ENCODE peak calls at places on chromosome 12, in six cellular contexts. A is GM12878, L is K562, N is SK-N-SH, O is HepG2, M is H1. P is an unnamed sample.

GRCh38 chr12:56128669-56129209 is 672 bp downstream of the ESYT1 start:
- DNase-seq in A (no peak), L (peak), N (peak), O (no peak), M (no peak), P (peak)

GRCh38 chr12:19561411-19561961 is 122.2 kb downstream of the AEBP2 start:
- DNase-seq in A (no peak), L (no peak), N (no peak), O (no peak), M (no peak), P (no peak)

GRCh38 chr12:49332891-49333371 is 4.1 kb downstream of the C1QL4 start:
- DNase-seq in A (no peak), L (no peak), N (peak), O (no peak), M (no peak), P (no peak)

GRCh38 chr12:112303799-112304198 is 78.4 kb downstream of the HECTD4 start:
- DNase-seq in A (no peak), L (no peak), N (no peak), O (no peak), M (no peak), P (no peak)

GRCh38 chr12:124592050-124592449 is 24.6 kb upstream of the NCOR2 start:
- DNase-seq in A (no peak), L (no peak), N (no peak), O (no peak), M (no peak), P (no peak)

GRCh38 chr12:61781021-61781581 is 479.1 kb upstream of the USP15 start:
- DNase-seq in A (no peak), L (no peak), N (no peak), O (no peak), M (no peak), P (no peak)

GRCh38 chr12:77995436-77996167 is 164.9 kb downstream of the NAV3 start:
- DNase-seq in A (peak), L (no peak), N (no peak), O (no peak), M (no peak), P (no peak)

GRCh38 chr12:98998697-98999299 is 353.7 kb downstream of the APAF1 start:
- DNase-seq in A (no peak), L (peak), N (peak), O (peak), M (no peak), P (no peak)

GRCh38 chr12:47935196-47935595 is 28.2 kb upstream of the TMEM106C start:
- DNase-seq in A (no peak), L (no peak), N (peak), O (peak), M (no peak), P (no peak)

GRCh38 chr12:10636611-10637010 is 23.2 kb upstream of the MAGOHB start:
- DNase-seq in A (no peak), L (no peak), N (no peak), O (no peak), M (no peak), P (no peak)

GRCh38 chr12:61750604-61751003 is 509.6 kb upstream of the USP15 start:
- DNase-seq in A (no peak), L (no peak), N (no peak), O (no peak), M (no peak), P (no peak)

GRCh38 chr12:74957231-74957630 is 252.4 kb downstream of the KCNC2 start:
- DNase-seq in A (no peak), L (no peak), N (no peak), O (no peak), M (no peak), P (no peak)

GRCh38 chr12:96308881-96309280 is 91.4 kb downstream of the CDK17 start:
- DNase-seq in A (no peak), L (no peak), N (no peak), O (no peak), M (no peak), P (no peak)

GRCh38 chr12:99093166-99093565 is 448.1 kb downstream of the APAF1 start:
- DNase-seq in A (no peak), L (no peak), N (no peak), O (no peak), M (no peak), P (no peak)

GRCh38 chr12:57248934-57249742 is 1.8 kb downstream of the STAC3 start:
- DNase-seq in A (no peak), L (peak), N (no peak), O (no peak), M (no peak), P (peak)

GRCh38 chr12:96064266-96064665 is 28.9 kb upstream of the LTA4H start:
- DNase-seq in A (no peak), L (no peak), N (no peak), O (no peak), M (no peak), P (no peak)

GRCh38 chr12:51887476-51888315 is at the start of gene ANKRD33:
- DNase-seq in A (no peak), L (peak), N (peak), O (no peak), M (peak), P (no peak)

GRCh38 chr12:109192358-109192757 is 76.0 kb downstream of the ACACB start:
- DNase-seq in A (no peak), L (no peak), N (no peak), O (no peak), M (no peak), P (no peak)

GRCh38 chr12:127416796-127417195 is 850.2 kb upstream of the TMEM132C start:
- DNase-seq in A (no peak), L (no peak), N (no peak), O (no peak), M (no peak), P (no peak)

GRCh38 chr12:45216297-45216982 is 545 bp downstream of the ANO6 start:
- DNase-seq in A (no peak), L (peak), N (peak), O (peak), M (peak), P (no peak)

GRCh38 chr12:127570793-127571360 is 696.1 kb upstream of the TMEM132C start:
- DNase-seq in A (no peak), L (no peak), N (no peak), O (no peak), M (no peak), P (no peak)

GRCh38 chr12:75814856-75815754 is 216.5 kb downstream of the PHLDA1 start:
- DNase-seq in A (no peak), L (no peak), N (peak), O (no peak), M (no peak), P (no peak)

GRCh38 chr12:42023733-42024494 is 120.8 kb downstream of the GXYLT1 start:
- DNase-seq in A (peak), L (peak), N (peak), O (peak), M (peak), P (peak)

GRCh38 chr12:104360988-104361707 is 57.6 kb downstream of the EID3 start:
- DNase-seq in A (no peak), L (peak), N (no peak), O (no peak), M (no peak), P (no peak)

GRCh38 chr12:913919-914718 is 35.4 kb downstream of the RAD52 start:
- DNase-seq in A (no peak), L (no peak), N (no peak), O (no peak), M (no peak), P (peak)

GRCh38 chr12:20453756-20454310 is 85.5 kb downstream of the PDE3A start:
- DNase-seq in A (no peak), L (no peak), N (no peak), O (no peak), M (no peak), P (no peak)

GRCh38 chr12:32400866-32401265 is 1.5 kb downstream of the FGD4 start:
- DNase-seq in A (no peak), L (no peak), N (no peak), O (no peak), M (no peak), P (no peak)

GRCh38 chr12:109358154-109358869 is 10.6 kb downstream of the MYO1H start:
- DNase-seq in A (peak), L (no peak), N (peak), O (no peak), M (no peak), P (no peak)

DNA sequence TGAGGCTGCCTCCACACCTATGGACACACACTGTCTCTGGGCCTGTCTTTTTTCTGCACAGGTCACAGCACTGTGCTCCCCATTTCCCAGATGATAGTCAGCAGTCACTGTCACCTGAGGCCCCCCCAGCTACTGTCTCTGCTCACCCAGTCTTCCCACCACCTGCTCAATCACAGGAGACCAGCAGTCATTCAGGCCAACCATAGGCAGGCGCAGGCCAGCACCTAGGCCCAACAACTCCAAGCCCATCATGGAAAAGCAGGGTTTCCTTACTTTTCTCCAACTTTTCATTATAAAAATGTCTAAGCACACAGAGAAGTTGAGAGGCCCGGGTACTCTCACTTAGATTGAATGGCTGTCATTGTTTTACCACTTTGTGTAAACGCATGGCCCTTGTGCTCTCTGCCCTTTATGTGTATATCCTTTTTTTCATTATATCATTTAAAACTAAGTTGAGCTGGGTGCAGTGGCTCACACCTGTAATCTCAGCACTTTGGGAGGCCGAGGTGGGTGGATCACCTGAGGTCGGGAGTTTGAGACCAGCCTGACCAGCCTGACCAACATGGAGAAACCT is 7.1 kb downstream of the PXN start:
- DNase-seq in A (no peak), L (no peak), N (no peak), O (peak), M (no peak), P (no peak)
- H3K4me3 ChIP-seq in A (no peak), L (no peak), N (no peak), O (peak), M (no peak), P (no peak)

DNA sequence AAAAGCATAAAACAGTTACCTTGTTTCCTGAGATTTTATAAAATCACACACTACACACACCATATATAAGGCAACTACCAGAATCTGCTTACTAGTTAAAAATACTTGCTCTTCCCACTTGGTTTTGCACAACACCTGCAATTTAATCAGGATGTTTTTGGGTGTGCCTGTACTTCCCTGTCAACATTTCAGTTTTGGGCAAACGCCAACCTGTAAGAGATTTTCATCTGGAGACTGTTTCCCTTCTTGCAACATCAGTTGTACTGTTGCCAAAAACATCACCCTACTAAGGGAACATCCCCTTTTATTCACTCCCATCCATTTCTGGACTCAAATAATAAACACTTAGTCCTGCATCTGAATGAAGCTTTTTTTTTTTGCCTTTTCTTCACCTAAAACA is 172.3 kb downstream of the DUSP6 start:
- DNase-seq in A (no peak), L (no peak), N (peak), O (no peak), M (no peak), P (peak)
- TF ChIP-seq GABPA in A (no peak), L (peak), N (no peak), O (no peak), M (no peak), P (no peak)

GRCh38 chr12:67943295-67943892 is 45.9 kb upstream of the IFNG-AS1 start:
- DNase-seq in A (peak), L (peak), N (peak), O (peak), M (peak), P (peak)

GRCh38 chr12:67939611-67940010 is 49.6 kb upstream of the IFNG-AS1 start:
- DNase-seq in A (no peak), L (no peak), N (no peak), O (no peak), M (no peak), P (no peak)

GRCh38 chr12:67942704-67943103 is 46.5 kb upstream of the IFNG-AS1 start:
- DNase-seq in A (no peak), L (no peak), N (no peak), O (no peak), M (no peak), P (no peak)

GRCh38 chr12:67937822-67938221 is 51.4 kb upstream of the IFNG-AS1 start:
- DNase-seq in A (no peak), L (no peak), N (no peak), O (no peak), M (no peak), P (no peak)

DNA sequence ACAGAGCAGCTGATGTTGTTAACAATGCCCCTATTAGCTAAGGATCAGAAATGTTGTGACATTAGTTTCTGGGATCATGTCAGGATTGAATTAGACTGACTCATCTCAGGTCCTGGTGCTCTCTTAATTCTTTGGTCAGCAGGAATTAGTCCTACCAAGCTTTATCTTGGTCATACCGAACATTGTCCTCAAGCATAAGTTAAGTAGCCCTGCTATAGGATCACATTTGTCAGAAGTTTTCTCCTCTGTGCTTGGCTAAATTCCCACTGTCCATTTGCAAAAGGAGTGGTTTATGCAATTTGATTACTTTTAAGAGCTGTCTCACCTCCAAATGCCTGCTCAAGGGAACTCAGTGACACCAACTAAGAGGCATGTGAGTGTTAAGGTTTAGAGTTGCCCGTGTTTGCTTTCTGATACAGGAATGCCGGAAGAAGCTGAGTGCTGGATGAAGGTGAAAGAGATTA is 48.4 kb upstream of the IFNG-AS1 start:
- DNase-seq in A (no peak), L (no peak), N (no peak), O (peak), M (no peak), P (no peak)
- H3K4me3 ChIP-seq in A (no peak), L (no peak), N (no peak), O (no peak), M (no peak), P (no peak)

GRCh38 chr12:106220561-106220960 is 27.3 kb downstream of the CKAP4 start:
- DNase-seq in A (no peak), L (no peak), N (no peak), O (no peak), M (no peak), P (no peak)

GRCh38 chr12:106226884-106227640 is 20.8 kb downstream of the CKAP4 start:
- DNase-seq in A (no peak), L (peak), N (peak), O (peak), M (no peak), P (peak)

GRCh38 chr12:106227641-106228319 is 20.0 kb downstream of the CKAP4 start:
- DNase-seq in A (no peak), L (no peak), N (no peak), O (peak), M (no peak), P (peak)

GRCh38 chr12:106224392-106224706 is 23.5 kb downstream of the CKAP4 start:
- DNase-seq in A (no peak), L (no peak), N (no peak), O (no peak), M (no peak), P (no peak)

DNA sequence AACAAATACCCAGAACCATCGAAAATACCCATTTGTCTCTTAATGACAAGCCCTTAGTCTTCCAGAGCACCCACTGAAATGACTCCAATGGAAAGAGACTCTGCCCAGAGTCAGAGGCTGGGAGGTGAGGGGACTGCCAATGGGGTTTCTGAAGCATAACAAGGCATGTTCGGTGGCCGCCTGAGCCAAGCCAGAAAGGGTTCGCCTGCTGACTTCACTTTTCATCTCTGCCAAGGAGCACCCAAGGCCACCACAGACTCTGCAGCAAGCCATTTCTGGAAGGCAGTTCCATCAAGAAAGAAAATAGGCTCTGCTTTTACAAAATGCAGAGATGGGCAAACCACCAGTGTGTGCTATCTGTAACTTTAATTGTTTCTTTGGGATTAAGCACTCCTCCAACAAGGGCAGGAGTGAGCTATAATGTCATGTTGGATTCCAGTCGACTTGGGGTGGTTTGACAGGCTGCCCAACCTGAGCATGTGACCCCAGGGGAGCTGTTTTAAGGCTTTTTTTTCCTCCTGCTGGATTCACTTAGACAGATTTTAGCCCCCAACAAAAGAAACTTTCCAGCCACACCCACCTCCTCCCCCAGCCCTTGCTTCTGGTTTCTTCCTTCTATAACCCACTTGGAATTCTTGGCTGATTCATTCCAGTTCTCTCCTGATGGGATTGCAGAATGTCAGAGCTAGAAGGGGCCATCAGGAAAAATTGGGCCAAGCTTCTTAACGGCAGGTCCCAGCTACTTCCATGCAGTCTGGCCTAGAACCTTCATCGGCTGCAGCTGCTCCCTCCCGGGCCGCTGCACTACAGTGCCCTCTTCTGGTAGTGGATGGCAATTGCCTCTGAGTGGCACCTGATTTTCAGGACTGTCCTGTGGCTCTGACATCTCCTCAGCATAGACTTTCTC is 24.1 kb downstream of the CKAP4 start:
- DNase-seq in A (no peak), L (peak), N (peak), O (peak), M (peak), P (no peak)
- TF ChIP-seq GABPA in A (no peak), L (no peak), N (no peak), O (no peak), M (no peak), P (no peak)

GRCh38 chr12:114836609-114837008 is 152.6 kb upstream of the TBX3 start:
- DNase-seq in A (no peak), L (no peak), N (no peak), O (no peak), M (no peak), P (no peak)

GRCh38 chr12:114838480-114838879 is 154.5 kb upstream of the TBX3 start:
- DNase-seq in A (no peak), L (no peak), N (no peak), O (no peak), M (no peak), P (no peak)

GRCh38 chr12:114829833-114830232 is 145.9 kb upstream of the TBX3 start:
- DNase-seq in A (no peak), L (no peak), N (no peak), O (peak), M (no peak), P (no peak)

GRCh38 chr12:114835031-114835430 is 151.1 kb upstream of the TBX3 start:
- DNase-seq in A (no peak), L (no peak), N (no peak), O (no peak), M (no peak), P (no peak)

GRCh38 chr12:114834621-114835020 is 150.6 kb upstream of the TBX3 start:
- DNase-seq in A (no peak), L (no peak), N (no peak), O (no peak), M (no peak), P (no peak)
- H3K4me3 ChIP-seq in A (no peak), L (no peak), N (no peak), O (no peak), M (no peak), P (no peak)